ENCODE peak calls at places on chromosome 13, in eight cellular contexts. W is transverse colon, L is tibial artery, C is colonic mucosa, E is pancreas, M is mesendoderm, N is cardiac muscle cell, Y is uterus. X is an unnamed sample.

GRCh38 chr13:54637377-54637776 is 1608.8 kb downstream of the OLFM4 start:
- DNase-seq in Y (no peak), N (peak; percentile 82), E (no peak), M (peak; percentile 97), W (no peak), C (no peak), L (no peak), X (peak; percentile 15)

GRCh38 chr13:95784891-95785290 is 108.0 kb downstream of the DNAJC3 start:
- DNase-seq in W (no peak), Y (no peak), L (no peak), E (no peak), C (no peak), N (no peak), M (no peak), X (no peak)

GRCh38 chr13:44908712-44909111 is 80.6 kb downstream of the NUFIP1 start:
- DNase-seq in M (no peak), E (no peak), Y (no peak), N (no peak), C (no peak), W (no peak), L (no peak), X (peak; percentile 40)

GRCh38 chr13:98658131-98658530 is 81.2 kb upstream of the STK24 start:
- DNase-seq in E (no peak), M (no peak), N (no peak), C (peak; percentile 38), Y (no peak), L (no peak), W (peak; percentile 49), X (no peak)

GRCh38 chr13:97246596-97246995 is 24.5 kb downstream of the MBNL2 start:
- DNase-seq in M (no peak), Y (no peak), N (no peak), L (no peak), W (no peak), C (no peak), E (no peak), X (no peak)

GRCh38 chr13:73273276-73273675 is 214.5 kb downstream of the KLF5 start:
- DNase-seq in N (no peak), W (no peak), Y (no peak), M (no peak), C (no peak), E (no peak), L (no peak), X (no peak)

GRCh38 chr13:21228738-21229137 is 52.3 kb downstream of the MRPL57 start:
- DNase-seq in N (no peak), E (no peak), L (no peak), C (no peak), W (no peak), M (no peak), Y (no peak), X (no peak)

GRCh38 chr13:41995946-41996345 is 35.0 kb upstream of the VWA8 start:
- DNase-seq in W (no peak), E (no peak), L (no peak), N (no peak), Y (no peak), C (no peak), M (no peak), X (no peak)

GRCh38 chr13:33228645-33229445 is 56.7 kb downstream of the STARD13 start:
- DNase-seq in M (peak; percentile 84), C (peak; percentile 38), Y (no peak), N (peak; percentile 56), W (no peak), L (no peak), E (no peak), X (peak; percentile 33)

GRCh38 chr13:46866150-46866549 is 30.7 kb downstream of the HTR2A start:
- DNase-seq in M (peak; percentile 86), C (peak; percentile 33), E (no peak), Y (no peak), L (peak; percentile 35), W (peak; percentile 11), N (peak; percentile 24), X (peak; percentile 11)

GRCh38 chr13:34926513-34926912 is 15.6 kb upstream of the NBEA start:
- DNase-seq in M (peak; percentile 50), C (no peak), L (no peak), Y (no peak), W (no peak), E (no peak), N (peak; percentile 77), X (no peak)

GRCh38 chr13:85261757-85262346 is 537.4 kb downstream of the SLITRK6 start:
- DNase-seq in C (no peak), Y (no peak), M (no peak), W (no peak), E (no peak), N (peak; percentile 28), L (no peak), X (no peak)

GRCh38 chr13:47413112-47413511 is 516.3 kb upstream of the HTR2A start:
- DNase-seq in N (no peak), C (no peak), L (no peak), Y (no peak), E (no peak), M (no peak), W (no peak), X (no peak)

GRCh38 chr13:113887700-113888201 is 23.9 kb upstream of the GAS6 start:
- DNase-seq in W (no peak), Y (no peak), L (peak; percentile 44), C (no peak), N (no peak), E (no peak), M (no peak), X (no peak)

GRCh38 chr13:94968757-94969086 is 256.4 kb upstream of the SOX21 start:
- DNase-seq in W (no peak), E (no peak), Y (no peak), C (no peak), M (no peak), N (no peak), L (no peak), X (peak; percentile 45)

GRCh38 chr13:100473087-100473486 is 115.5 kb downstream of the GGACT start:
- DNase-seq in W (no peak), Y (no peak), M (peak; percentile 73), C (no peak), E (no peak), L (no peak), N (peak; percentile 12), X (peak; percentile 49)

GRCh38 chr13:78468546-78469060 is 134.7 kb downstream of the POU4F1 start:
- DNase-seq in L (no peak), W (no peak), M (no peak), N (no peak), Y (no peak), C (no peak), E (no peak), X (no peak)

GRCh38 chr13:36432106-36432544 is at the start of gene CCNA1:
- DNase-seq in C (peak; percentile 19), Y (peak; percentile 42), N (peak; percentile 62), E (peak; percentile 27), L (no peak), W (no peak), M (peak; percentile 75), X (peak; percentile 93)

DNA sequence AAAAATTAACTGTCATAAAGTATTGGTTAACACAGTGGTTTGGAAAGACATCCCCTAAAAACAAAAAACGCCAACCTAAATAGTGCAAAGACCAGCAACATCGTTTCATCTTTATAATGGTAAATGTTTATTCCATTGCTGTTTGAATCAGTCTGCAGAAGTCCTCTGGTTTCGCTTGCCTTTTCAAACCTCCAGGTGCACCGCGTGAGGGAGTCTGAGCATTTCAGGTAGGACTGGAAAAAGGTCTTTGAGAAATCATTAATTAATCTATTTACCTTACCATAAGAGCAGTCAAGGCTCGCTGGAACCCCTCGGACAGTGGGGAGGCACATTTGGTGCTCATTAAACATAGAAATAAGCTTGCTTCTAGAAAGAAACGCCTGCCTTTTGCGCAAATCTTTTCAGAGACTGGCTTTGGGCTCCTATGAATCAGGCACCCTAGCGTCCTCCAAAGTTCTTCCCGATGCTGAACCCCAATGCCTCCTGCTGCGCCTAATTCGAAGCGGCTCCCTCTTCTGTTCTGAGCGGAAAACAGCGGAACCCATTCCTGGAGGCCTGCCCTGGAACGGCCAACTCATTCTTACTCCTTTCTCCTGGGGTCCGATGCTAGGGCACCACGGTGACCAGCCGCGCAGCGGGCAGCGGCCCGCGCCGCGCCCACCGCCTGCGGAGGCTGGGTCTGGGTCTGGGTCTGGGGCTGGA is 942 bp upstream of the MTUS2 start:
- DNase-seq in L (no peak), M (peak; percentile 52), Y (no peak), N (peak; percentile 57), C (no peak), W (no peak), E (no peak), X (peak; percentile 19)
- H3K4me3 ChIP-seq in L (peak overlapping the region; percentile 43), M (peak overlapping the region; percentile 27), Y (no peak overlapping the region), N (peak overlapping the region; percentile 43), C (no peak overlapping the region), W (peak overlapping the region; percentile 20), E (peak overlapping the region; percentile 28), X (peak overlapping the region; percentile 47)

DNA sequence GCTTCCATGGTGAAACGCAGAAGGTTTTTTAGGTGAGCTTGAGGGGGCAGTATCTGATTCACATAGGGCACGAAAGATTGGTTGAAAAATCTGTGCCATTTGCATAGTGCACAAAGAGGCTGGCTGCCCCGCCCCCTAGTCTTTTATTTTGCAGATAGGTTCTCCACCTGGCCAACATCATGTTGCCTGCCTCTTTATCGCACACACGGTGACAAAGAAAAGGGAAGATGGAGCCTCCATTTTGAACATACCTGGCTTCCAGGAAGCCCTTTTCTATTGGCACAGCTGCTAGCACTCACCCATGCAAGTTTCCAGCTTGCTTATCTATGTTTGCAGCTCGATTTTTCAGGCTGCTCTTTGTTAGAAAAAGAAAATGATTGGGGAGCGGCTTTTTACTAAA is 316.2 kb upstream of the KLHL1 start:
- DNase-seq in E (peak; percentile 6), C (no peak), M (peak; percentile 2), N (no peak), L (no peak), Y (no peak), W (no peak), X (peak; percentile 1)
- H3K36me3 ChIP-seq in E (no peaks in the 10 kb centered on the region), C (no peaks in the 10 kb centered on the region), M (no peaks in the 10 kb centered on the region), N (no peaks in the 10 kb centered on the region), L (no peaks in the 10 kb centered on the region), Y (no peaks in the 10 kb centered on the region), W (no peaks in the 10 kb centered on the region), X (no peaks in the 10 kb centered on the region)

DNA sequence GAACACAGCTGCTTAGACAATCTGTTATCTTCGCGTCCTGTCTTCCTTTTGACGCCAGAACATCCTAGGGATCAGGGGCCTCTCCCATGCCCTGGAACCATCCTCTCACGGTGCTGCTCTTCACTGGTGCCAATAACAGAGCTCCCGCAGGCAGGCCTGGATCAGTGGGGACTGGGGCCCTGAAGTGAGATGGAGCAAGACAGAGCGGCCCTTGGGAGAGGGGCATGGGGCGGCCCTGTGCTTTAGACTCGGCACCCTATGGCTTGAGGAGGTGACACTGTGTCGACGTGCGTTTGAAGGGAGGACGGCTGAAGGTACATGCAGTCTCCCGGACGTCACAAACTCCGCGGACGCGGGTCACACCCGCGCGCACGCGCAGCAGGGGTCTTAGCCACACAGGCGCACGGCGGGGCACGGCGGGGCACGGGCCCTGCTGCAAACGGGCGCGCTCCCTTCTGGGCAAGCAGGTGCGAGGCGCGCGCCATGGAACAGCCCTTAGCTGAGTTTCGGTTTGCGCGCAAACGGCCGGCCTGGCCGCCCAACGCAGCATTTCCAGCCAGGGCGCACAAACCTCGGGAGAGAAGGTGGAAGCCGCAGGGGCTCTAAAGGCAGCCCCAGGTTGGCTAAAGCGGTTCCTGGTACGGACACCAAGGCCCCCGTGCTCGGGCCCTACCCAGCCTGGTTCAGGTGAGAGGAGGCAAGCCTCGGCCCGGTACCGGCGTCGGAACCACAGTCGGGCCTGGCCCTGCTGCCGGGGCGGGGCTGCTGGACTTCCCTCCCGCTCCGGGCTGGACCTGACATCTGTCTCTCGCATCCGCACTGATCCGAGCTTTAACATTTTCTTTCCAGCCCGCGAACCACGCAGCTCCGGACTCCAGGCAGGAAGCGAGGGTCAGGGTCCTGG is 16.5 kb upstream of the RNF17 start:
- DNase-seq in N (peak; percentile 47), C (no peak), Y (no peak), L (no peak), W (peak; percentile 24), M (peak; percentile 36), E (no peak), X (peak; percentile 64)
- H3K27me3 ChIP-seq in N (peaks cover 86% of the 10 kb centered on the region), C (peaks cover 32% of the 10 kb centered on the region), Y (no peaks in the 10 kb centered on the region), L (no peaks in the 10 kb centered on the region), W (peaks cover 64% of the 10 kb centered on the region), M (peaks cover 6% of the 10 kb centered on the region), E (peaks cover 10% of the 10 kb centered on the region), X (peaks cover 56% of the 10 kb centered on the region)

GRCh38 chr13:28754698-28755545 is 36.2 kb upstream of the SLC46A3 start:
- DNase-seq in Y (no peak), M (peak; percentile 77), L (no peak), W (no peak), E (no peak), N (peak; percentile 12), C (peak; percentile 47), X (peak; percentile 56)
- H3K4me3 ChIP-seq in Y (no peak overlapping the region), M (no peak overlapping the region), L (no peak overlapping the region), W (peak overlapping the region; percentile 35), E (no peak overlapping the region), N (no peak overlapping the region), C (no peak overlapping the region), X (no peak overlapping the region)